ENCODE peak calls at places on chromosome 16, in six cellular contexts. T, Y, L, N, B and P are unnamed samples.

GRCh38 chr16:85285681-85286065 is 173.4 kb upstream of the CIBAR2 start:
- DNase-seq in T (no peak), Y (no peak), L (no peak), N (no peak), B (no peak), P (no peak)

GRCh38 chr16:87550510-87550961 is 51.8 kb upstream of the JPH3 start:
- DNase-seq in T (peak), Y (no peak), L (peak), N (no peak), B (no peak), P (no peak)

GRCh38 chr16:11101283-11101682 is 154.7 kb downstream of the SOCS1 start:
- DNase-seq in T (no peak), Y (no peak), L (no peak), N (no peak), B (no peak), P (no peak)

GRCh38 chr16:55737318-55737717 is 81.5 kb downstream of the SLC6A2 start:
- DNase-seq in T (no peak), Y (no peak), L (no peak), N (no peak), B (no peak), P (no peak)

GRCh38 chr16:813204-813915 is 12.8 kb upstream of the GNG13 start:
- DNase-seq in T (peak), Y (no peak), L (peak), N (peak), B (no peak), P (no peak)

GRCh38 chr16:70460737-70461261 is 6.4 kb downstream of the FCSK start:
- DNase-seq in T (no peak), Y (no peak), L (no peak), N (no peak), B (no peak), P (no peak)

GRCh38 chr16:1102333-1102700 is 6.3 kb upstream of the C1QTNF8 start:
- DNase-seq in T (no peak), Y (no peak), L (no peak), N (no peak), B (no peak), P (no peak)

GRCh38 chr16:81478876-81479496 is 34.4 kb downstream of the CMIP start:
- DNase-seq in T (no peak), Y (no peak), L (no peak), N (no peak), B (peak), P (no peak)

GRCh38 chr16:16933861-16934260 is 536.9 kb downstream of the XYLT1 start:
- DNase-seq in T (peak), Y (no peak), L (no peak), N (no peak), B (no peak), P (no peak)

GRCh38 chr16:12375341-12375740 is 398.8 kb downstream of the SNX29 start:
- DNase-seq in T (no peak), Y (no peak), L (no peak), N (no peak), B (no peak), P (no peak)

GRCh38 chr16:66223176-66223780 is 143.2 kb upstream of the CDH5 start:
- DNase-seq in T (no peak), Y (no peak), L (no peak), N (no peak), B (no peak), P (no peak)

GRCh38 chr16:75111514-75112280 is 4.9 kb downstream of the LDHD start:
- DNase-seq in T (no peak), Y (no peak), L (no peak), N (no peak), B (no peak), P (no peak)

GRCh38 chr16:28873543-28874201 is 4.6 kb upstream of the ATP2A1 start:
- DNase-seq in T (peak), Y (no peak), L (peak), N (no peak), B (no peak), P (no peak)

GRCh38 chr16:15575293-15576049 is 67.5 kb downstream of the MARF1 start:
- DNase-seq in T (no peak), Y (no peak), L (peak), N (peak), B (no peak), P (no peak)

GRCh38 chr16:12147681-12148479 is 171.3 kb downstream of the SNX29 start:
- DNase-seq in T (peak), Y (no peak), L (no peak), N (no peak), B (no peak), P (peak)

GRCh38 chr16:55443855-55444254 is 35.1 kb upstream of the MMP2 start:
- DNase-seq in T (no peak), Y (no peak), L (no peak), N (no peak), B (no peak), P (no peak)

GRCh38 chr16:31712064-31712540 is 161.5 kb upstream of the ZNF267 start:
- DNase-seq in T (no peak), Y (no peak), L (no peak), N (no peak), B (no peak), P (no peak)

GRCh38 chr16:75042423-75043174 is 43.8 kb downstream of the ZNRF1 start:
- DNase-seq in T (no peak), Y (no peak), L (no peak), N (no peak), B (no peak), P (no peak)

GRCh38 chr16:47928008-47928407 is 227.8 kb downstream of the ABCC12 start:
- DNase-seq in T (no peak), Y (peak), L (peak), N (peak), B (no peak), P (no peak)

GRCh38 chr16:88684569-88685155 is 1.6 kb downstream of the SNAI3 start:
- DNase-seq in T (no peak), Y (no peak), L (no peak), N (no peak), B (no peak), P (no peak)
- H3K4me3 ChIP-seq in T (peak), Y (no peak), L (no peak), N (no peak), B (no peak), P (no peak)

DNA sequence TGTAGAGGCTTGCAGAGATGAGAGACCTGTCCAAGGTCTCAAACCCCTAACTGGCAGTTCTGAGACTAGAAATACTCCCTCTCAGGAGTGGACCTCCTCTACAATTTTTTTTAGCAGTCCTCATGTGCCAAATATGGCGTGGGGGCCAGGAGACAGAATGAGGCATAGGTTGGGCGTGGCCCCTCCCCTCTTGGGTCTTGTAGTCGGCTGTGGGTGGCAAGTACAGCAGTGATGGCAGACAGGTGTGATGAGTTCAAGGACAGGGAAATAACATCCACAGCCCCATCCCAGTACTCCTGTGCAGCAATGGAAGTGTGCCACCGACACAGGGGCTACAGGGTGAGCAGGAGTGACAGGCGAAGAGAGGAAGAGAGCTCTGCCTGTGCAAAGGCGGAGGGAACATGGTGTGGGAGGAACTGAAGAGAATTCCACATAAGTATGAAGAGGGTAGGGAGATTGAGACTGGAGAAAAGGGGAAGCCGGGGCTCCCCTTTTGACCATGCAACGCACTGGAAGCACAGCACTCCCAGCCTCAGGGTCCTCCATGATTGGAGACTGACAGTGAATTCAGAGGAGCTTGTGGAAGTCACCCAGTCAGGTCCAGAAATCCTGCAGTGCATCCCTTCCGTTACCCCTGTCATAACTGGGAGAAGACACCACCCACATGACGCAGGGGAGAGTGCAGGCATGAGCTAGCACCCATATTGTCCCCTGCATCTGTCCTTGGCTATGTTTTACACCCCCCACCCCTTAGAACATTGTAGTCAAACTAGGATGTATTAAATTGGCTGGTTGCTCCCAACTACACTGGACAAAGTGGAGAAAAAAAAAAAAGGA is 14.8 kb upstream of the CETP start:
- DNase-seq in T (no peak), Y (no peak), L (no peak), N (no peak), B (no peak), P (no peak)
- TF ChIP-seq ZNF274 in T (no peak), Y (no peak), L (no peak), N (no peak), B (no peak), P (no peak)

DNA sequence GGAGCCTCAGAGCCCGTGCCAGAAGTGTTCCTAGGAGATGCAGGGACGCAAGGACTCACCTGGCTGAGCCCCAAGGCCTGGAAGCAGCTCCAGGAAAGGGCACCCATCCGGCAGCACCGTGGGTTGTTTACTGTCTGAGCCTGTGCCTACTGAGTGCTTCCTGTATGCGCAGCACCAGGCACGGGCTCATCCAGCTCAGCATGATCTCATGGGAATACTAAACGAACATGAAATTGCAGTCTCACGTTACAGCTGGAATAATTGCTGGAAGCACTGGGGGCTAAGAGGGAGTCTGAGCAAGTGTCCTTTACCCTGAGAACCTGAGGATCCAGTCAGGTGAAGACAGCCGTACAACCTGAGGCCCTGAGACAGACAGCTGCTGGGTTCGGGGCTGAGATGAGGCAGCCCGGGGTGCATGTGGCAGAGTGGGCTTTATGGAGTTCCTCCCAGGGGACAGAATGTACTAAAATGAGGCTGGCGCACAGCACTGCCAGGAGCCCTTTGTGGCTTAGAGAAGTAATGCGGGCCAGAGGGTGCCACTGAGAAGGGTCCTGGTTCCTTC is 5.4 kb downstream of the CTRL start:
- DNase-seq in T (no peak), Y (no peak), L (no peak), N (no peak), B (no peak), P (no peak)
- H3K4me3 ChIP-seq in T (no peak), Y (no peak), L (no peak), N (no peak), B (no peak), P (no peak)

GRCh38 chr16:65061935-65062334 is 59.9 kb downstream of the CDH11 start:
- DNase-seq in T (no peak), Y (no peak), L (no peak), N (no peak), B (no peak), P (no peak)

GRCh38 chr16:65062736-65063583 is 58.9 kb downstream of the CDH11 start:
- DNase-seq in T (no peak), Y (no peak), L (no peak), N (no peak), B (no peak), P (no peak)

GRCh38 chr16:65057184-65057583 is 64.7 kb downstream of the CDH11 start:
- DNase-seq in T (no peak), Y (no peak), L (no peak), N (no peak), B (no peak), P (no peak)

GRCh38 chr16:65061263-65061662 is 60.6 kb downstream of the CDH11 start:
- DNase-seq in T (no peak), Y (no peak), L (no peak), N (no peak), B (no peak), P (no peak)

GRCh38 chr16:65059421-65059980 is 62.4 kb downstream of the CDH11 start:
- DNase-seq in T (no peak), Y (no peak), L (no peak), N (no peak), B (no peak), P (no peak)
- TF ChIP-seq ZNF274 in T (no peak), Y (no peak), L (no peak), N (no peak), B (no peak), P (no peak)

GRCh38 chr16:19148189-19148588 is 19.9 kb upstream of the SYT17 start:
- DNase-seq in T (no peak), Y (no peak), L (no peak), N (no peak), B (no peak), P (no peak)

GRCh38 chr16:19152042-19152441 is 16.0 kb upstream of the SYT17 start:
- DNase-seq in T (no peak), Y (no peak), L (no peak), N (no peak), B (no peak), P (no peak)

GRCh38 chr16:19153876-19154275 is 14.2 kb upstream of the SYT17 start:
- DNase-seq in T (no peak), Y (peak), L (peak), N (no peak), B (no peak), P (no peak)
- H3K4me3 ChIP-seq in T (no peak), Y (no peak), L (no peak), N (no peak), B (no peak), P (no peak)

DNA sequence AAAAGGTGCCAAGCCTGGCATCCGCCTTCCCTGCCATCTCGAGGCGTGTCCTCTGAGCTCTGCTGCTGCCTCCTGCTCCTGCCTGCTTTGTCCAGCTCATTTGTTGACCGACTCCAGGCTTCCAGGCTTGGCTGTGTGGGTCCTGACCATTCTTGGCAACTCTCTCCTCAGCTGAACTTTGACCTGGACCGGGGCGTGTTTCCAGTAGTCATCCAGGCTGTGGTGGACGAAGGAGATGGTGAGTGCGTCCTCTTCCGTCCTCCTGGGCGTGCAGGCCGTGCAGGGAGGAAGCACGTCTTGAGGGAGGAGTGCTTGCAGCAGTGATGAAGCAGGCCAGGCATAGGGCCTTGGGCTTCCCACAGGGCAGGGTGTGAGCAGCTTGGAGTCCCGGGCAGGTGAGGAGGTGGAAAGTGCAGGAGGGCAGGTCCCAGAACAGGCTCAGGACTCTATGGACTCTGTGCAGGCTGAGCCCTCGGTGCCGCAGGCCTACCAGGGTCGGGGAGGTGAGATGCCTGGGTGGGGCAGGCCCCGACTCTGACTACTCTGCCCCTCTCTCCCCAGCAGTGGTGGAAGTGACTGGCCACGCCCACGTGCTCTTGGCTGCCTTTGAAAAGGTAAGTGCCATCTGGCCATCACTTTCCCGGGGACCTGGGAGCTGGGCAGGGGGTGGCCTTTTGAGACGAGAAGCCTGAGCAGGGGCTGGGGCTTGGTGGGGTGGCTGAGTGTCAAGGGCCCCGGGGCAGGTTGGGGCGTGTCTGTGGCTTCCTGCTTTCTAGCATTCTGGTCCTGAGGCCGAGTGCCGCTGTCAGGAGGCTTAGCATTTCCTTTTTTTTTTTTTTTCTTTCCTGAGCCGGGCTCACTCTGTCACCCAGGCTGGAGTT is 28.6 kb upstream of the NUDT16L1 start:
- DNase-seq in T (no peak), Y (no peak), L (no peak), N (peak), B (no peak), P (no peak)
- TF ChIP-seq ZNF274 in T (no peak), Y (no peak), L (no peak), N (no peak), B (no peak), P (no peak)

DNA sequence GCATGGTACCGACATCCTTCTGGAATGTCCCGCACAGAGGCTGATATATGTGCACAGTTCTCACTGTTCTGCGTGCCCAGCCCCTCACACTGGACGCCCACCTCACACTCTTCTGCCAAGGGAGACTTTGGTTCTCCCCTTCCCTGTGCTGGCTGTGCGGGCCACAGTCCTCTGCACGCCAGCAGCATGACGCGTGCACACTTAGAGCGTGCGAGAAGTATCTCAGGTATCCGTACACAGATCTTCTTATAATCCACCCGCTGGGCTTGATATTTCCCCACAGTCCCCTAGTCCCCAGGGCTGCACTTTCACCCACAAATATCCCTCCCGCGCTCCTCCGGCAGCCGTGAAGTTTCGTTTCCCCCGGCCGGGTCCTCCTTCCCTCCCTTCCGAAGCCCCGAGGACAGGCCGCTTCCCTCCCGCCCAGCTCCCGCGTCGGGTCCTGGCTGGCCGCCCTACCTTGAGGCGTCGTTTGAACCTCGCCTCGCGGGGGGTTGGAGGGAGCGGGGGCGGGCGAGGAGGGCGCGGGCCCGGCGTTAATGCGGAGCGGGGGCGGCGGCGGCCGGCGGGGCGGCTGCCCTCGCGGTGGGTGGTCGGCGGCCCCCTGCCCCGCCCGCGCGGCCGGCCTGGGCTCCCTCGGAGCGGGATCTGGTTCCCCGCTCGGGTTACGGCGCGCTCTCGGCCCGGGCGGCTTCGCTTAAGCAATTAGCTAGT is 5.0 kb upstream of the FOXF1 start:
- DNase-seq in T (peak), Y (no peak), L (no peak), N (no peak), B (no peak), P (no peak)
- H3K4me3 ChIP-seq in T (no peak), Y (no peak), L (no peak), N (no peak), B (no peak), P (no peak)